ENCODE peak calls at places on chromosomes 4 and X, in seven cellular contexts. One of them, this sample, is unnamed.

GRCh38 chrX:153925739-153926593 is at the start of gene ARHGAP4:
- DNase-seq in mesendoderm: peak; percentile 73
- DNase-seq in IMR-90: no peak
- DNase-seq in H9: peak; percentile 39
- DNase-seq in mesenchymal stem cell: no peak
- DNase-seq in H1: no peak
- DNase-seq in trophoblast cell: no peak
- DNase-seq in this sample: no peak

GRCh38 chr4:138007572-138007971 is 234.6 kb downstream of the SLC7A11 start:
- DNase-seq in mesendoderm: peak; percentile 47
- DNase-seq in IMR-90: no peak
- DNase-seq in H9: no peak
- DNase-seq in mesenchymal stem cell: peak; percentile 9
- DNase-seq in H1: no peak
- DNase-seq in trophoblast cell: no peak
- DNase-seq in this sample: no peak

GRCh38 chrX:129939986-129940385 is 34.0 kb downstream of the UTP14A start:
- DNase-seq in mesendoderm: no peak
- DNase-seq in IMR-90: no peak
- DNase-seq in H9: peak; percentile 43
- DNase-seq in mesenchymal stem cell: no peak
- DNase-seq in H1: no peak
- DNase-seq in trophoblast cell: no peak
- DNase-seq in this sample: no peak

GRCh38 chr4:166091914-166092510 is 219.0 kb downstream of the TLL1 start:
- DNase-seq in mesendoderm: peak; percentile 23
- DNase-seq in IMR-90: peak; percentile 29
- DNase-seq in H9: no peak
- DNase-seq in mesenchymal stem cell: peak; percentile 40
- DNase-seq in H1: no peak
- DNase-seq in trophoblast cell: no peak
- DNase-seq in this sample: peak; percentile 21

GRCh38 chrX:52934704-52935468 is 23.4 kb downstream of the FAM156A start:
- DNase-seq in mesendoderm: peak; percentile 95
- DNase-seq in IMR-90: peak; percentile 96
- DNase-seq in H9: peak; percentile 88
- DNase-seq in mesenchymal stem cell: peak; percentile 94
- DNase-seq in H1: peak; percentile 91
- DNase-seq in trophoblast cell: peak; percentile 87
- DNase-seq in this sample: peak; percentile 88

GRCh38 chr4:185309770-185310169 is 86.0 kb downstream of the LRP2BP start:
- DNase-seq in mesendoderm: no peak
- DNase-seq in IMR-90: no peak
- DNase-seq in H9: no peak
- DNase-seq in mesenchymal stem cell: no peak
- DNase-seq in H1: no peak
- DNase-seq in trophoblast cell: no peak
- DNase-seq in this sample: no peak

GRCh38 chr4:80128941-80129340 is 55.9 kb upstream of the ANTXR2 start:
- DNase-seq in mesendoderm: peak; percentile 14
- DNase-seq in IMR-90: no peak
- DNase-seq in H9: no peak
- DNase-seq in mesenchymal stem cell: no peak
- DNase-seq in H1: no peak
- DNase-seq in trophoblast cell: no peak
- DNase-seq in this sample: no peak

GRCh38 chrX:153863251-153863991 is 22.6 kb downstream of the L1CAM start:
- DNase-seq in mesendoderm: no peak
- DNase-seq in IMR-90: no peak
- DNase-seq in H9: peak; percentile 26
- DNase-seq in mesenchymal stem cell: no peak
- DNase-seq in H1: no peak
- DNase-seq in trophoblast cell: no peak
- DNase-seq in this sample: no peak

GRCh38 chr4:155392486-155393184 is 15.9 kb upstream of the MAP9 start:
- DNase-seq in mesendoderm: peak; percentile 23
- DNase-seq in IMR-90: peak; percentile 84
- DNase-seq in H9: no peak
- DNase-seq in mesenchymal stem cell: peak; percentile 88
- DNase-seq in H1: no peak
- DNase-seq in trophoblast cell: peak; percentile 18
- DNase-seq in this sample: no peak

GRCh38 chrX:72526534-72527508 is 45.8 kb downstream of the HDAC8 start:
- DNase-seq in mesendoderm: no peak
- DNase-seq in IMR-90: peak; percentile 21
- DNase-seq in H9: no peak
- DNase-seq in mesenchymal stem cell: peak; percentile 70
- DNase-seq in H1: no peak
- DNase-seq in trophoblast cell: no peak
- DNase-seq in this sample: no peak

GRCh38 chr4:184498598-184498997 is 24.2 kb upstream of the IRF2 start:
- DNase-seq in mesendoderm: no peak
- DNase-seq in IMR-90: no peak
- DNase-seq in H9: no peak
- DNase-seq in mesenchymal stem cell: no peak
- DNase-seq in H1: no peak
- DNase-seq in trophoblast cell: no peak
- DNase-seq in this sample: no peak

GRCh38 chr4:33924239-33924638 is 2320.1 kb downstream of the ARAP2 start:
- DNase-seq in mesendoderm: peak; percentile 87
- DNase-seq in IMR-90: peak; percentile 37
- DNase-seq in H9: peak; percentile 23
- DNase-seq in mesenchymal stem cell: peak; percentile 84
- DNase-seq in H1: no peak
- DNase-seq in trophoblast cell: no peak
- DNase-seq in this sample: peak; percentile 4

GRCh38 chr4:130486841-130487240 is 1390.9 kb downstream of the C4orf33 start:
- DNase-seq in mesendoderm: no peak
- DNase-seq in IMR-90: peak; percentile 10
- DNase-seq in H9: no peak
- DNase-seq in mesenchymal stem cell: no peak
- DNase-seq in H1: no peak
- DNase-seq in trophoblast cell: no peak
- DNase-seq in this sample: no peak

GRCh38 chrX:134936542-134936941 is 54.2 kb upstream of the SMIM10 start:
- DNase-seq in mesendoderm: no peak
- DNase-seq in IMR-90: peak; percentile 77
- DNase-seq in H9: no peak
- DNase-seq in mesenchymal stem cell: peak; percentile 47
- DNase-seq in H1: no peak
- DNase-seq in trophoblast cell: no peak
- DNase-seq in this sample: no peak

GRCh38 chrX:107565916-107566602 is 62.3 kb upstream of the PRPS1 start:
- DNase-seq in mesendoderm: peak; percentile 85
- DNase-seq in IMR-90: peak; percentile 70
- DNase-seq in H9: peak; percentile 86
- DNase-seq in mesenchymal stem cell: peak; percentile 79
- DNase-seq in H1: no peak
- DNase-seq in trophoblast cell: no peak
- DNase-seq in this sample: peak; percentile 54

GRCh38 chr4:153809307-153809706 is 20.4 kb upstream of the SFRP2 start:
- DNase-seq in mesendoderm: no peak
- DNase-seq in IMR-90: no peak
- DNase-seq in H9: no peak
- DNase-seq in mesenchymal stem cell: no peak
- DNase-seq in H1: no peak
- DNase-seq in trophoblast cell: no peak
- DNase-seq in this sample: no peak

GRCh38 chr4:124803026-124803425 is 90.5 kb upstream of the ANKRD50 start:
- DNase-seq in mesendoderm: no peak
- DNase-seq in IMR-90: no peak
- DNase-seq in H9: no peak
- DNase-seq in mesenchymal stem cell: no peak
- DNase-seq in H1: no peak
- DNase-seq in trophoblast cell: no peak
- DNase-seq in this sample: no peak

GRCh38 chr4:177001271-177002175 is 208.8 kb upstream of the VEGFC start:
- DNase-seq in mesendoderm: no peak
- DNase-seq in IMR-90: peak; percentile 65
- DNase-seq in H9: no peak
- DNase-seq in mesenchymal stem cell: peak; percentile 53
- DNase-seq in H1: no peak
- DNase-seq in trophoblast cell: no peak
- DNase-seq in this sample: no peak

GRCh38 chr4:121484633-121485032 is 103.8 kb upstream of the QRFPR start:
- DNase-seq in mesendoderm: peak; percentile 77
- DNase-seq in IMR-90: peak; percentile 66
- DNase-seq in H9: peak; percentile 61
- DNase-seq in mesenchymal stem cell: peak; percentile 64
- DNase-seq in H1: no peak
- DNase-seq in trophoblast cell: peak; percentile 20
- DNase-seq in this sample: peak; percentile 8

GRCh38 chr4:74045247-74045646 is 6.8 kb upstream of the CXCL3 start:
- DNase-seq in mesendoderm: no peak
- DNase-seq in IMR-90: no peak
- DNase-seq in H9: no peak
- DNase-seq in mesenchymal stem cell: no peak
- DNase-seq in H1: no peak
- DNase-seq in trophoblast cell: no peak
- DNase-seq in this sample: no peak

GRCh38 chr4:7820031-7820825 is 119.4 kb downstream of the AFAP1 start:
- DNase-seq in mesendoderm: no peak
- DNase-seq in IMR-90: no peak
- DNase-seq in H9: no peak
- DNase-seq in mesenchymal stem cell: no peak
- DNase-seq in H1: no peak
- DNase-seq in trophoblast cell: no peak
- DNase-seq in this sample: no peak

DNA sequence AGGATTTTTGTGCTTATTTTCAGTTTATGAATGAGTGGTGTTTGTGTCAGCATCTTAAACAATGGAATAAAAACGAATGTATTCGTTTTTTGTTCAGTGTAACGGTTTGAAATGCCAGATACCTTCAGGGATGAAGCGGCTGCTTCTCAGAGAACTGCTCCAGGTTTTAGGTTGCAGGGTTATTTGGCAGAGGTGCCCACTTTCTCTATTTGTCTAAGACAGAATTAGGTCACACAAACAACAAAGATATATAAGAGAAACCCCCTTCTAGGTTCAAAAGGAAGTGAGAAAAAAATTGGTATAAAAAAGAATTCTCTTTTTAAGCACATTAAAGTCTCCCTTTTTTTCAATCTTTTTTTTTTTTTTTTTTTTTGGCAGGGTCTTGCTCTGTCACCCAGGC is 98.9 kb downstream of the MFAP3L start:
- DNase-seq in mesendoderm: no peak
- DNase-seq in IMR-90: no peak
- DNase-seq in H9: no peak
- DNase-seq in mesenchymal stem cell: no peak
- DNase-seq in H1: no peak
- DNase-seq in trophoblast cell: no peak
- DNase-seq in this sample: no peak
- H3K4me1 ChIP-seq in mesendoderm: peaks cover 3% of the 10 kb centered on the region
- H3K4me1 ChIP-seq in IMR-90: no peaks in the 10 kb centered on the region
- H3K4me1 ChIP-seq in H9: peaks cover 3% of the 10 kb centered on the region
- H3K4me1 ChIP-seq in mesenchymal stem cell: no peaks in the 10 kb centered on the region
- H3K4me1 ChIP-seq in H1: no peaks in the 10 kb centered on the region
- H3K4me1 ChIP-seq in trophoblast cell: peaks cover 4% of the 10 kb centered on the region
- H3K4me1 ChIP-seq in this sample: no peaks in the 10 kb centered on the region

DNA sequence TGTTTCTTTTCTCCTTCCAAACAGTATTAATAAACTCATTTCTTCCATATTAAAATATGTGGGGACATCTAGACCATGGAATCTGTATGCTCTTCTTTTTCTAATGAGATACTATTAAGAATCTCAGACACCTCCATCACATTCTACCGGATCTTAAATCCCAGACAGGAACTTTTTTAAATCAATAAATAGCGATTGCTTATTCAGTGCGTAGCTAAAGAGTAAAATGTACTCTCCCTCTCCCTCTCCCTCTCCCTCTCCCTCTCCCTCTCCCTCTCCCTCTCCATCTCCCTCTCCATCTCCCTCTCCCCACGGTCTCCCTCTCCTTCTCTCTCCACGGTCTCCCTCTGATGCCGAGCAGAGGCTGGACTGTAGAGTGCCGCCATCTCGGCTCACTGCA is 297.0 kb downstream of the HNRNPD start:
- DNase-seq in mesendoderm: no peak
- DNase-seq in IMR-90: no peak
- DNase-seq in H9: no peak
- DNase-seq in mesenchymal stem cell: no peak
- DNase-seq in H1: no peak
- DNase-seq in trophoblast cell: no peak
- DNase-seq in this sample: no peak
- H2AK5ac ChIP-seq in mesendoderm: no peak overlapping the region
- H2AK5ac ChIP-seq in IMR-90: no peak overlapping the region
- H2AK5ac ChIP-seq in H9: no peak overlapping the region
- H2AK5ac ChIP-seq in mesenchymal stem cell: no peak overlapping the region
- H2AK5ac ChIP-seq in H1: no peak overlapping the region
- H2AK5ac ChIP-seq in trophoblast cell: no peak overlapping the region
- H2AK5ac ChIP-seq in this sample: no peak overlapping the region

GRCh38 chr4:13892739-13893105 is 265.2 kb upstream of the BOD1L1 start:
- DNase-seq in mesendoderm: peak; percentile 59
- DNase-seq in IMR-90: peak; percentile 65
- DNase-seq in H9: no peak
- DNase-seq in mesenchymal stem cell: peak; percentile 88
- DNase-seq in H1: no peak
- DNase-seq in trophoblast cell: no peak
- DNase-seq in this sample: no peak
- H3K4me1 ChIP-seq in mesendoderm: no peaks in the 10 kb centered on the region
- H3K4me1 ChIP-seq in IMR-90: peaks cover 28% of the 10 kb centered on the region
- H3K4me1 ChIP-seq in H9: no peaks in the 10 kb centered on the region
- H3K4me1 ChIP-seq in mesenchymal stem cell: peaks cover 15% of the 10 kb centered on the region
- H3K4me1 ChIP-seq in H1: no peaks in the 10 kb centered on the region
- H3K4me1 ChIP-seq in trophoblast cell: peaks cover 6% of the 10 kb centered on the region
- H3K4me1 ChIP-seq in this sample: no peaks in the 10 kb centered on the region

DNA sequence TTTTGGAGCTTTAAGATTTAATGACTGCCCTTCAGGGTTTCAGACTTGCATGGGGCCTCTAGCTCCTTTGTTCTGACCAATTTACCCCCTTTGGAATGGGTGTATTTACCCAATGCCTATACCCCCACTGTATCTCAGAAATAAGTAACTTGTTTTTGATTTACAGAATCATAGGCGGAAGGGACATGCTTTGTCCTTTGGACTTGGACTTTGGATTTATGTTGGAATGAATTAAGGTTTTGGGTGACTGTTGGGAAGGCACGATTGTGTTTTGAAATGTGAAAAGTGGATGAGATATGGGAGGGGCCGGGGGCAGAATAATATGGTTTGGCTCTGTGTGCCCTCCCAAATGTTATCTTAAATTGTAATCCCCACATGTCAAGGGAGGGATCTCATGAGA is 1824.7 kb downstream of the PCDH7 start:
- DNase-seq in mesendoderm: no peak
- DNase-seq in IMR-90: no peak
- DNase-seq in H9: no peak
- DNase-seq in mesenchymal stem cell: no peak
- DNase-seq in H1: no peak
- DNase-seq in trophoblast cell: no peak
- DNase-seq in this sample: no peak
- H2AK5ac ChIP-seq in mesendoderm: no peak overlapping the region
- H2AK5ac ChIP-seq in IMR-90: no peak overlapping the region
- H2AK5ac ChIP-seq in H9: no peak overlapping the region
- H2AK5ac ChIP-seq in mesenchymal stem cell: no peak overlapping the region
- H2AK5ac ChIP-seq in H1: no peak overlapping the region
- H2AK5ac ChIP-seq in trophoblast cell: no peak overlapping the region
- H2AK5ac ChIP-seq in this sample: no peak overlapping the region

This sample was measured in neuronal stem cell.